ENCODE peak calls at places on chromosome 2, in seven cellular contexts. K is DMS 273 treated with DMSO at 0.1 percent for 48 hours; E is NCI-H2171; P is naive thymus-derived CD4-positive, alpha-beta T cell; C is IMR-90; F is renal cortical epithelial cell; A is astrocyte of the cerebellum. Z is an unnamed sample.

GRCh38 chr2:20919301-20919800 is 96.5 kb upstream of the LDAH start:
- DNase-seq in C (no peak), K (no peak), P (no peak), E (no peak), F (peak; percentile 9), A (no peak), Z (no peak)

GRCh38 chr2:9896216-9896615 is 52.9 kb downstream of the TAF1B start:
- DNase-seq in K (no peak), F (no peak), C (no peak), A (no peak), P (no peak), E (no peak), Z (no peak)

GRCh38 chr2:239747771-239748170 is 277.4 kb downstream of the NDUFA10 start:
- DNase-seq in P (no peak), F (no peak), A (no peak), K (no peak), C (no peak), E (no peak), Z (no peak)

GRCh38 chr2:9770308-9771100 is 72.8 kb upstream of the TAF1B start:
- DNase-seq in F (peak; percentile 61), A (peak; percentile 64), C (peak; percentile 71), E (peak; percentile 57), P (no peak), K (peak; percentile 77), Z (no peak)

GRCh38 chr2:27322301-27322765 is 564 bp downstream of the MPV17 start:
- DNase-seq in P (no peak), A (no peak), F (peak; percentile 16), K (no peak), E (no peak), C (peak; percentile 8), Z (peak; percentile 83)

GRCh38 chr2:158575051-158575635 is 118.4 kb downstream of the PKP4 start:
- DNase-seq in A (no peak), E (no peak), K (no peak), P (no peak), C (peak; percentile 3), F (peak; percentile 39), Z (no peak)

GRCh38 chr2:166081131-166081632 is 46.6 kb downstream of the SCN1A start:
- DNase-seq in C (peak; percentile 4), K (peak; percentile 53), A (no peak), E (peak; percentile 24), F (peak; percentile 21), P (no peak), Z (no peak)

GRCh38 chr2:142858991-142859390 is 18.5 kb upstream of the KYNU start:
- DNase-seq in C (no peak), F (no peak), E (no peak), K (no peak), A (no peak), P (no peak), Z (no peak)

GRCh38 chr2:124283090-124283489 is 258.0 kb downstream of the CNTNAP5 start:
- DNase-seq in A (no peak), F (peak; percentile 30), P (no peak), C (no peak), E (peak; percentile 20), K (no peak), Z (no peak)

GRCh38 chr2:127528487-127528886 is 2.2 kb upstream of the IWS1 start:
- DNase-seq in E (no peak), A (no peak), F (no peak), K (no peak), C (no peak), P (no peak), Z (no peak)

GRCh38 chr2:217798743-217799552 is 203.8 kb downstream of the TNS1 start:
- DNase-seq in F (no peak), P (no peak), K (no peak), A (no peak), E (no peak), C (no peak), Z (peak; percentile 75)

GRCh38 chr2:42928692-42929576 is 136.6 kb upstream of the HAAO start:
- DNase-seq in K (peak; percentile 33), C (peak; percentile 47), A (no peak), F (no peak), E (no peak), P (no peak), Z (no peak)

GRCh38 chr2:29114514-29114840 is 738 bp upstream of the CLIP4 start:
- DNase-seq in E (peak; percentile 71), K (no peak), P (peak; percentile 1), C (no peak), A (no peak), F (no peak), Z (no peak)

GRCh38 chr2:218017211-218018053 is 14.6 kb upstream of the TNS1 start:
- DNase-seq in C (no peak), A (no peak), K (no peak), F (no peak), E (no peak), P (no peak), Z (peak; percentile 51)

GRCh38 chr2:146776589-146776988 is 1068.2 kb upstream of the ACVR2A start:
- DNase-seq in K (no peak), C (no peak), P (no peak), A (no peak), F (peak; percentile 84), E (no peak), Z (no peak)

GRCh38 chr2:219149667-219150066 is 10.9 kb downstream of the NHEJ1 start:
- DNase-seq in E (no peak), A (no peak), F (peak; percentile 62), C (no peak), K (no peak), P (no peak), Z (no peak)

GRCh38 chr2:9343524-9343923 is 79.8 kb downstream of the ITGB1BP1 start:
- DNase-seq in P (no peak), E (no peak), K (no peak), F (no peak), A (no peak), C (no peak), Z (no peak)

GRCh38 chr2:239202836-239203235 is 198.0 kb downstream of the HDAC4 start:
- DNase-seq in A (no peak), E (no peak), F (no peak), K (no peak), C (no peak), P (no peak), Z (no peak)

GRCh38 chr2:157192445-157193423 is 64.8 kb upstream of the GALNT5 start:
- DNase-seq in C (no peak), E (no peak), K (no peak), P (no peak), F (no peak), A (no peak), Z (no peak)

GRCh38 chr2:11250400-11251277 is 93.8 kb downstream of the ROCK2 start:
- DNase-seq in F (no peak), P (no peak), A (no peak), E (no peak), K (no peak), C (peak; percentile 29), Z (no peak)

GRCh38 chr2:177433402-177433801 is 40.8 kb downstream of the AGPS start:
- DNase-seq in F (no peak), E (no peak), K (no peak), C (no peak), P (no peak), A (no peak), Z (no peak)

GRCh38 chr2:7031424-7032245 is 114.4 kb downstream of the RNF144A start:
- DNase-seq in C (no peak), A (no peak), E (peak; percentile 100), K (peak; percentile 66), P (peak; percentile 66), F (peak; percentile 93), Z (peak; percentile 86)

GRCh38 chr2:222952204-222952603 is 91.4 kb downstream of the ACSL3 start:
- DNase-seq in A (no peak), P (no peak), E (peak; percentile 4), F (no peak), C (no peak), K (peak; percentile 34), Z (no peak)

GRCh38 chr2:18659891-18660290 is 70.5 kb upstream of the NT5C1B start:
- DNase-seq in K (no peak), F (no peak), A (no peak), P (no peak), E (no peak), C (no peak), Z (no peak)

GRCh38 chr2:88724643-88725332 is 33.3 kb downstream of the RPIA start:
- DNase-seq in K (no peak), F (peak; percentile 68), E (no peak), A (no peak), P (no peak), C (no peak), Z (no peak)

GRCh38 chr2:181454990-181455520 is 2.1 kb upstream of the ITGA4 start:
- DNase-seq in F (no peak), E (no peak), A (no peak), K (no peak), C (no peak), P (no peak), Z (no peak)